ENCODE peak calls at places on chromosomes 16 and 17, in four cellular contexts. K is H1, M is H9, W is IMR-90. E is an unnamed sample.

GRCh38 chr17:37461668-37462067 is 28.0 kb upstream of the DUSP14 start:
- DNase-seq in M (no peak), W (peak; percentile 36), K (no peak), E (no peak)

GRCh38 chr17:74059471-74059870 is 144.0 kb upstream of the RPL38 start:
- DNase-seq in M (no peak), K (no peak), W (no peak), E (no peak)

GRCh38 chr17:72618018-72618509 is 474.4 kb downstream of the SLC39A11 start:
- DNase-seq in W (no peak), M (no peak), K (no peak), E (peak; percentile 56)

GRCh38 chr17:56948491-56948890 is 12.4 kb downstream of the COIL start:
- DNase-seq in W (peak; percentile 28), M (no peak), K (no peak), E (no peak)

GRCh38 chr17:13204607-13205237 is 186.9 kb upstream of the ELAC2 start:
- DNase-seq in M (no peak), W (no peak), K (no peak), E (peak; percentile 34)

GRCh38 chr16:30762991-30763725 is 1.0 kb downstream of the RNF40 start:
- DNase-seq in M (no peak), K (no peak), W (no peak), E (no peak)

GRCh38 chr16:20904507-20905079 is 4.0 kb downstream of the LYRM1 start:
- DNase-seq in M (no peak), W (peak; percentile 60), K (no peak), E (no peak)

GRCh38 chr16:54934536-54935410 is 4.1 kb downstream of the IRX5 start:
- DNase-seq in K (no peak), M (peak; percentile 76), W (no peak), E (peak; percentile 72)

GRCh38 chr17:81309140-81309858 is 14.2 kb upstream of the SLC38A10 start:
- DNase-seq in K (no peak), M (peak; percentile 86), W (peak; percentile 51), E (peak; percentile 90)

GRCh38 chr17:4199818-4200402 is 56.9 kb downstream of the CYB5D2 start:
- DNase-seq in M (peak; percentile 58), K (no peak), W (peak; percentile 42), E (peak; percentile 67)

GRCh38 chr17:76554131-76554530 is 14.3 kb downstream of the PRCD start:
- DNase-seq in W (no peak), M (no peak), K (no peak), E (no peak)

GRCh38 chr17:77737442-77738265 is 220.8 kb upstream of the TNRC6C start:
- DNase-seq in K (no peak), W (no peak), M (peak; percentile 24), E (no peak)

GRCh38 chr17:40499551-40500189 is 1.8 kb downstream of the TNS4 start:
- DNase-seq in W (peak; percentile 60), M (peak; percentile 93), K (no peak), E (peak; percentile 94)

GRCh38 chr17:14918540-14918939 is 346.6 kb downstream of the PMP22 start:
- DNase-seq in M (no peak), W (peak; percentile 72), K (no peak), E (peak; percentile 37)

GRCh38 chr16:23801387-23801786 is 34.4 kb upstream of the PRKCB start:
- DNase-seq in W (peak; percentile 51), K (peak; percentile 39), M (peak; percentile 79), E (peak; percentile 68)

GRCh38 chr17:72514888-72515287 is 394.1 kb downstream of the SOX9 start:
- DNase-seq in M (no peak), W (peak; percentile 86), K (no peak), E (no peak)

GRCh38 chr16:75064403-75065148 is 52.0 kb downstream of the LDHD start:
- DNase-seq in W (peak; percentile 39), K (no peak), M (no peak), E (no peak)

GRCh38 chr16:10616744-10617640 is 36.6 kb upstream of the EMP2 start:
- DNase-seq in M (peak; percentile 61), W (peak; percentile 29), K (no peak), E (peak; percentile 70)

GRCh38 chr17:70119961-70120360 is 44.9 kb downstream of the KCNJ16 start:
- DNase-seq in K (no peak), M (no peak), W (no peak), E (no peak)

GRCh38 chr17:37743612-37743874 is 1.3 kb downstream of the HNF1B start:
- DNase-seq in W (no peak), M (peak; percentile 70), K (no peak), E (no peak)

GRCh38 chr16:56994311-56994710 is 5.0 kb downstream of the NLRC5 start:
- DNase-seq in K (no peak), W (no peak), M (no peak), E (no peak)

GRCh38 chr17:33438578-33438977 is 145.5 kb upstream of the ASIC2 start:
- DNase-seq in W (no peak), M (no peak), K (no peak), E (no peak)

GRCh38 chr16:86970726-86971125 is 346.5 kb downstream of the C16orf95 start:
- DNase-seq in W (no peak), K (no peak), M (no peak), E (no peak)

GRCh38 chr17:16374129-16374528 is 6.8 kb upstream of the UBB start:
- DNase-seq in K (no peak), M (no peak), W (peak; percentile 75), E (no peak)

GRCh38 chr16:20744922-20745440 is 3.4 kb upstream of the THUMPD1 start:
- DNase-seq in K (no peak), W (no peak), M (no peak), E (no peak)

GRCh38 chr16:66541388-66542360 is 8.2 kb downstream of the TK2 start:
- DNase-seq in M (no peak), K (no peak), W (no peak), E (no peak)

GRCh38 chr17:50763716-50764450 is 3.4 kb downstream of the ANKRD40CL start:
- DNase-seq in M (no peak), K (no peak), W (no peak), E (peak; percentile 43)

GRCh38 chr17:70478883-70479282 is 309.6 kb downstream of the KCNJ2 start:
- DNase-seq in K (no peak), M (no peak), W (no peak), E (no peak)

GRCh38 chr16:52543654-52544053 is 3.3 kb downstream of the TOX3 start:
- DNase-seq in M (no peak), W (no peak), K (no peak), E (no peak)

DNA sequence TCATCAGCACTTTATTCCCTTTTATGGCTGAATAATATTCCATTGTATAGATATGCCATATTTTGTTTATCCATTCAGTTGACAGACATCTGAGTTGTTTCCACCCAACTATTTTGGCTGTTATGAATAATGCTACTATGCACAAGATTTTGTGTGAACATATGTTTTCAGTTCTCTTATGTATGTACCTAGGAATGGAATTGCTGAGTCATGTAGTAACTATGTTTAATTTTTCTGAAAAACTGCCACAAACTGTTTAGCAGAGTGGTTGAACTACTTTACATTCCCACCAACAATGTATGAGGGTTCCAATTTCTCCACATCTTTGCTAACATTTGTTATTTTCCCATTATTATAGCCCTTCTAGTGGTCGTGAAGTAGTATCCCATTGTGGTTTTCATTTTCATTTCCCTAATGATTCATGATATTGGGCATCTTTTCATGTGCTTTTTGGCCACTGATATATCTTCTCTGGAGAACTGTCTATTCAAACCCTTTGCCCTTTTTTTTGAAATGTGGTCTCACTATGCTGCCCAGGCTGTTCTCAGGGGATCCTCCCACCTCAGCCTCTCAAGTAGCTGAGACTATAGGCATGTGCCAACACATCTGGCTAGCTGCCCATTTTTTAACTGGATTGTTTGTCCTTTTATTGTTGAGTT is 26.3 kb downstream of the SMURF2 start:
- DNase-seq in K (no peak), W (peak; percentile 88), M (no peak), E (no peak)
- H3K56ac ChIP-seq in K (no peak overlapping the region), W (no peak overlapping the region), M (no peak overlapping the region), E (no peak overlapping the region)

GRCh38 chr16:2748757-2749455 is 3.5 kb upstream of the SRRM2 start:
- DNase-seq in M (no peak), W (no peak), K (no peak), E (no peak)
- H3K56ac ChIP-seq in M (no peak overlapping the region), W (no peak overlapping the region), K (no peak overlapping the region), E (no peak overlapping the region)

DNA sequence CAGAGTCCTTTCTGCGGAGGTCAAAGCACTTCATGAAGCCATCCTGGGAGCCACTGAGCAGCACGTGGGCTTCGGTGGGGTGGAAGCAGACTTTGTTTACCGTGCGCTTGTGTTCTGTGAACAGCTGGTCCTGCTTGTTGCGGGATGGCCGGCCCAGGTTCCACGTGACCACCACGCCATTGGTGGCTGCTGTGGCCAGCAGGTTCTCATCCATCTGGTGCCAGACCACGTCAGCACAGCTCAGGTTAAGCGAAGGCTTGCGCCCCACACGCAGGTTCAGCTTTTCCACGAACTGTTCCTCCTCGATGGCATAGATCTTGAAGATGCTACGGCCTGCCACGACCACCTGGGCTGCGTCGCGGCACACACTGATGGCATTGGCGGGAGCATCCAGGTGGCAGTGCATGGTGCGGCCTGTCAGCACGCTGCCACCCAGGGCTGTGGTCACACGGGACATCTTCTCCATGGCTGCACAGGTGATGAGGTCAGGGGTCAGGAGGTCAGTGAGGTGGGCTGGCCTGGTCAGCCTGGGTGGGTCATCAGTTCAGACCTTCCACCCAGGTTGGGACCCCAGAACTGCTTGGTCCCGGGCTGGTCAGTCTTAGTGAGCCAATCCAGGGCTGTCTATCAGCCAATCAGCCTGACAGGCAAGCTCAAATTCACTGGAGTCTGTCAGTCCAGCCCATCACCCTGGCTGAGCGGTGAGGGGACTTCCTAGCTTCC is 862 bp downstream of the WDR24 start:
- DNase-seq in W (no peak), K (no peak), M (no peak), E (no peak)
- H3K56ac ChIP-seq in W (no peak overlapping the region), K (no peak overlapping the region), M (no peak overlapping the region), E (peak overlapping the region; percentile 93)

GRCh38 chr16:47053895-47054294 is 80.4 kb upstream of the DNAJA2 start:
- DNase-seq in K (no peak), M (no peak), W (no peak), E (no peak)

GRCh38 chr16:47054306-47054705 is 80.8 kb upstream of the DNAJA2 start:
- DNase-seq in M (no peak), K (no peak), W (no peak), E (no peak)

GRCh38 chr16:47055136-47055885 is 81.8 kb upstream of the DNAJA2 start:
- DNase-seq in W (no peak), K (no peak), M (no peak), E (no peak)

GRCh38 chr16:47051031-47051430 is 77.6 kb upstream of the DNAJA2 start:
- DNase-seq in M (no peak), K (no peak), W (no peak), E (no peak)

DNA sequence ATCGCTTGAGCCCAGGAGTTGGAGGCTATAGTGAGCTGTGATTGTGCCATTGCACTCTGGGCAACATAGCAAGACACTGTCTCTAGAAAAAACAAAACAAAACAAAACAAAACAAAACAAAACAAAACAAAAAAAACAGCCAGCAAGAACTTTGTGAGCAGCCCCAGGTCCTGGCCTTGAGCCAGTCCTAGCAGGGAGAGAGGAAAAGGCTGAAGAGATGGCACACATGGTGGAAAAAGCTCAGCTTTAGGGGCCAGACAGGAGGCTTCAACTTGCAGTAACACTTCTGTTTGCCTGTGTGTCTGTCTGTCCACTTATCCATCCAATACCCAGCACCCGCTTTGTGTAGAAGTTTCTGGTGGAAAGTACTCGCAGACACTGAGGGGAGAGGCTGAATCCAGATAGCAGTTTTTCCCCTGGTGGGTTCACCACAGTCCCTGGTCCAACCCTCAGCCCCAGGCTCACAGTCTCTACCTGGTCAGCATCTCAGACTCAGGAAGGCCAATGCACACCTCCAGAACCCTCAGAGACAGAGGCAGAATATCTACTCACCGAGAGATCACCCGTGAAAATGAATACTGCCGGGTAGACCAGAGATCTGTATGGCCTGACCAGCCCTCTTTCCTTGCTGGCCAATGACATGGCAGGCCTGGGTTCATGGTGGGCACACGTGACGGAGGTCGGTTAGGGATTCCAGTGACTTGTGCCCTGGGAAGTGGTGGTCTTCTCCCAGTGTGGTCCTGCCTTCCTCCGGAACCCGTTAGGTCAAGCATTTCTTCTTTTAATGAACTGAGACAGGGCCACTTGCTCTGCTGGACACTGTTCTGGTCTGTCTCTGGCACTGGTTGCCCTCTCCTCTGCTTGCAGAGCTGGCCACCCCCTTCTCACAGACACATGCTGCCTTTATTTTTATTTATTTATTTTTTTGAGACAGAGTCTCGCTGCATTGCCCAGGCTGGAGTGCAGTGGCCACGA is 79.5 kb upstream of the DNAJA2 start:
- DNase-seq in K (no peak), W (no peak), M (no peak), E (no peak)
- H3K56ac ChIP-seq in K (no peak overlapping the region), W (no peak overlapping the region), M (no peak overlapping the region), E (no peak overlapping the region)

E was measured in mesendoderm.